ENCODE peak calls at places on chromosomes 5 and 9, in seven cellular contexts. One of them, this sample, is unnamed.
A peak's percentile ranks its signal among the peaks of the same experiment; 100 is the strongest.

GRCh38 chr5:181099453-181100086 is 31.4 kb downstream of the OR2V1 start:
- DNase-seq in ELF-1: no peak
- DNase-seq in GM03348: no peak
- DNase-seq in NCI-H1105 treated with DMSO at 0.1 percent for 48 hours: no peak
- DNase-seq in ELR: no peak
- DNase-seq in NCI-H1694: no peak
- DNase-seq in NCI-H774: no peak
- DNase-seq in this sample: no peak

GRCh38 chr9:88258012-88258411 is 119.7 kb upstream of the SPATA31C2 start:
- DNase-seq in NCI-H1105 treated with DMSO at 0.1 percent for 48 hours: no peak
- DNase-seq in ELR: peak; percentile 63
- DNase-seq in NCI-H774: no peak
- DNase-seq in ELF-1: peak; percentile 58
- DNase-seq in GM03348: peak; percentile 86
- DNase-seq in NCI-H1694: no peak
- DNase-seq in this sample: no peak

GRCh38 chr9:82865524-82865923 is 197.4 kb downstream of the RASEF start:
- DNase-seq in ELR: no peak
- DNase-seq in ELF-1: no peak
- DNase-seq in NCI-H1105 treated with DMSO at 0.1 percent for 48 hours: no peak
- DNase-seq in NCI-H1694: no peak
- DNase-seq in NCI-H774: no peak
- DNase-seq in GM03348: no peak
- DNase-seq in this sample: no peak

GRCh38 chr5:176415240-176416122 is 858 bp downstream of the CLTB start:
- DNase-seq in ELF-1: peak; percentile 90
- DNase-seq in GM03348: peak; percentile 84
- DNase-seq in NCI-H774: no peak
- DNase-seq in NCI-H1105 treated with DMSO at 0.1 percent for 48 hours: no peak
- DNase-seq in ELR: peak; percentile 91
- DNase-seq in NCI-H1694: no peak
- DNase-seq in this sample: peak; percentile 36

GRCh38 chr9:137618105-137619067 is at the start of gene EHMT1:
- DNase-seq in NCI-H1694: peak; percentile 52
- DNase-seq in ELR: peak; percentile 86
- DNase-seq in GM03348: peak; percentile 99
- DNase-seq in ELF-1: peak; percentile 85
- DNase-seq in NCI-H774: peak; percentile 91
- DNase-seq in NCI-H1105 treated with DMSO at 0.1 percent for 48 hours: peak; percentile 80
- DNase-seq in this sample: peak; percentile 96

GRCh38 chr5:59709833-59710232 is 183.7 kb downstream of the PDE4D start:
- DNase-seq in ELR: peak; percentile 92
- DNase-seq in NCI-H1105 treated with DMSO at 0.1 percent for 48 hours: no peak
- DNase-seq in ELF-1: peak; percentile 3
- DNase-seq in GM03348: peak; percentile 29
- DNase-seq in NCI-H774: no peak
- DNase-seq in NCI-H1694: no peak
- DNase-seq in this sample: peak; percentile 33

GRCh38 chr9:112104901-112105300 is 70.2 kb downstream of the SUSD1 start:
- DNase-seq in NCI-H774: no peak
- DNase-seq in ELF-1: no peak
- DNase-seq in ELR: no peak
- DNase-seq in GM03348: no peak
- DNase-seq in NCI-H1105 treated with DMSO at 0.1 percent for 48 hours: no peak
- DNase-seq in NCI-H1694: no peak
- DNase-seq in this sample: no peak

GRCh38 chr9:93501406-93501805 is 48.0 kb upstream of the FAM120AOS start:
- DNase-seq in GM03348: peak; percentile 29
- DNase-seq in ELF-1: no peak
- DNase-seq in ELR: peak; percentile 34
- DNase-seq in NCI-H774: no peak
- DNase-seq in NCI-H1694: no peak
- DNase-seq in NCI-H1105 treated with DMSO at 0.1 percent for 48 hours: no peak
- DNase-seq in this sample: no peak

GRCh38 chr5:3335301-3335700 is 260.3 kb upstream of the IRX1 start:
- DNase-seq in ELF-1: no peak
- DNase-seq in ELR: no peak
- DNase-seq in GM03348: no peak
- DNase-seq in NCI-H774: no peak
- DNase-seq in NCI-H1694: no peak
- DNase-seq in NCI-H1105 treated with DMSO at 0.1 percent for 48 hours: no peak
- DNase-seq in this sample: no peak

GRCh38 chr5:169978744-169979143 is 1.6 kb downstream of the INSYN2B start:
- DNase-seq in NCI-H1105 treated with DMSO at 0.1 percent for 48 hours: no peak
- DNase-seq in GM03348: peak; percentile 33
- DNase-seq in ELR: peak; percentile 39
- DNase-seq in NCI-H1694: no peak
- DNase-seq in ELF-1: no peak
- DNase-seq in NCI-H774: no peak
- DNase-seq in this sample: no peak

GRCh38 chr5:154755361-154756202 is at the start of gene LARP1:
- DNase-seq in ELF-1: peak; percentile 74
- DNase-seq in NCI-H1694: no peak
- DNase-seq in GM03348: peak; percentile 64
- DNase-seq in NCI-H1105 treated with DMSO at 0.1 percent for 48 hours: no peak
- DNase-seq in NCI-H774: no peak
- DNase-seq in ELR: peak; percentile 50
- DNase-seq in this sample: peak; percentile 70

GRCh38 chr5:179907570-179908324 is at the start of gene TBC1D9B:
- DNase-seq in GM03348: peak; percentile 97
- DNase-seq in NCI-H1105 treated with DMSO at 0.1 percent for 48 hours: peak; percentile 12
- DNase-seq in ELF-1: peak; percentile 54
- DNase-seq in ELR: peak; percentile 77
- DNase-seq in NCI-H774: peak; percentile 65
- DNase-seq in NCI-H1694: no peak
- DNase-seq in this sample: peak; percentile 88

GRCh38 chr9:92627651-92628050 is 42.3 kb downstream of the IPPK start:
- DNase-seq in GM03348: no peak
- DNase-seq in ELF-1: no peak
- DNase-seq in NCI-H1105 treated with DMSO at 0.1 percent for 48 hours: no peak
- DNase-seq in ELR: no peak
- DNase-seq in NCI-H1694: no peak
- DNase-seq in NCI-H774: no peak
- DNase-seq in this sample: no peak

GRCh38 chr9:92173318-92173717 is 58.1 kb upstream of the SPTLC1 start:
- DNase-seq in ELF-1: no peak
- DNase-seq in NCI-H1105 treated with DMSO at 0.1 percent for 48 hours: no peak
- DNase-seq in NCI-H774: no peak
- DNase-seq in ELR: no peak
- DNase-seq in GM03348: no peak
- DNase-seq in NCI-H1694: no peak
- DNase-seq in this sample: no peak

GRCh38 chr9:114282926-114283325 is 40.0 kb upstream of the ORM1 start:
- DNase-seq in NCI-H1694: no peak
- DNase-seq in ELF-1: peak; percentile 51
- DNase-seq in NCI-H774: no peak
- DNase-seq in GM03348: peak; percentile 68
- DNase-seq in NCI-H1105 treated with DMSO at 0.1 percent for 48 hours: no peak
- DNase-seq in ELR: peak; percentile 85
- DNase-seq in this sample: no peak

GRCh38 chr5:936149-937144 is 43.8 kb downstream of the TRIP13 start:
- DNase-seq in NCI-H1694: no peak
- DNase-seq in NCI-H774: no peak
- DNase-seq in ELR: no peak
- DNase-seq in ELF-1: no peak
- DNase-seq in GM03348: no peak
- DNase-seq in NCI-H1105 treated with DMSO at 0.1 percent for 48 hours: no peak
- DNase-seq in this sample: no peak

GRCh38 chr5:15570491-15570890 is 70.5 kb downstream of the FBXL7 start:
- DNase-seq in NCI-H1105 treated with DMSO at 0.1 percent for 48 hours: no peak
- DNase-seq in NCI-H774: no peak
- DNase-seq in ELF-1: no peak
- DNase-seq in NCI-H1694: no peak
- DNase-seq in GM03348: no peak
- DNase-seq in ELR: no peak
- DNase-seq in this sample: no peak

GRCh38 chr5:153543959-153544470 is 53.5 kb downstream of the GRIA1 start:
- DNase-seq in NCI-H1694: no peak
- DNase-seq in NCI-H774: no peak
- DNase-seq in GM03348: no peak
- DNase-seq in ELR: no peak
- DNase-seq in ELF-1: no peak
- DNase-seq in NCI-H1105 treated with DMSO at 0.1 percent for 48 hours: no peak
- DNase-seq in this sample: no peak

GRCh38 chr9:27476870-27477269 is 47.2 kb upstream of the IFNK start:
- DNase-seq in NCI-H1105 treated with DMSO at 0.1 percent for 48 hours: no peak
- DNase-seq in GM03348: no peak
- DNase-seq in NCI-H774: no peak
- DNase-seq in ELF-1: no peak
- DNase-seq in NCI-H1694: no peak
- DNase-seq in ELR: no peak
- DNase-seq in this sample: no peak

GRCh38 chr9:18360005-18360404 is 113.9 kb upstream of the ADAMTSL1 start:
- DNase-seq in NCI-H1105 treated with DMSO at 0.1 percent for 48 hours: no peak
- DNase-seq in NCI-H774: no peak
- DNase-seq in ELF-1: no peak
- DNase-seq in GM03348: no peak
- DNase-seq in ELR: peak; percentile 13
- DNase-seq in NCI-H1694: no peak
- DNase-seq in this sample: no peak

GRCh38 chr5:153542536-153542935 is 52.1 kb downstream of the GRIA1 start:
- DNase-seq in NCI-H1105 treated with DMSO at 0.1 percent for 48 hours: no peak
- DNase-seq in ELF-1: no peak
- DNase-seq in GM03348: no peak
- DNase-seq in NCI-H1694: no peak
- DNase-seq in ELR: peak; percentile 62
- DNase-seq in NCI-H774: no peak
- DNase-seq in this sample: no peak

GRCh38 chr5:40796487-40796889 is 1.7 kb downstream of the PRKAA1 start:
- DNase-seq in NCI-H774: no peak
- DNase-seq in GM03348: peak; percentile 66
- DNase-seq in NCI-H1694: no peak
- DNase-seq in NCI-H1105 treated with DMSO at 0.1 percent for 48 hours: no peak
- DNase-seq in ELF-1: no peak
- DNase-seq in ELR: peak; percentile 31
- DNase-seq in this sample: no peak

This sample was measured in neural progenitor cell.